ENCODE peak calls at places on chromosomes 13 and 19, in seven cellular contexts. One of them, this sample, is unnamed.

GRCh38 chr13:110319774-110320509 is 12.9 kb downstream of the COL4A2 start:
- DNase-seq in mesendoderm: peak; percentile 79
- DNase-seq in right atrium auricular region: peak; percentile 62
- DNase-seq in GM23338: no peak
- DNase-seq in cardiac muscle cell: no peak
- DNase-seq in uterus: no peak
- DNase-seq in gastrocnemius medialis: no peak
- DNase-seq in this sample: no peak

GRCh38 chr13:41905600-41906254 is 55.2 kb downstream of the VWA8 start:
- DNase-seq in mesendoderm: peak; percentile 60
- DNase-seq in right atrium auricular region: no peak
- DNase-seq in GM23338: peak; percentile 70
- DNase-seq in cardiac muscle cell: peak; percentile 18
- DNase-seq in uterus: no peak
- DNase-seq in gastrocnemius medialis: no peak
- DNase-seq in this sample: no peak

GRCh38 chr19:10544753-10545251 is 1.1 kb downstream of the ATG4D start:
- DNase-seq in mesendoderm: no peak
- DNase-seq in right atrium auricular region: no peak
- DNase-seq in GM23338: peak; percentile 29
- DNase-seq in cardiac muscle cell: no peak
- DNase-seq in uterus: no peak
- DNase-seq in gastrocnemius medialis: no peak
- DNase-seq in this sample: no peak

GRCh38 chr13:113562866-113563265 is 21.7 kb upstream of the TFDP1 start:
- DNase-seq in mesendoderm: no peak
- DNase-seq in right atrium auricular region: no peak
- DNase-seq in GM23338: no peak
- DNase-seq in cardiac muscle cell: no peak
- DNase-seq in uterus: no peak
- DNase-seq in gastrocnemius medialis: no peak
- DNase-seq in this sample: peak; percentile 26

GRCh38 chr19:44303976-44304568 is 753 bp downstream of the ZNF235 start:
- DNase-seq in mesendoderm: peak; percentile 32
- DNase-seq in right atrium auricular region: peak; percentile 58
- DNase-seq in GM23338: peak; percentile 17
- DNase-seq in cardiac muscle cell: peak; percentile 30
- DNase-seq in uterus: no peak
- DNase-seq in gastrocnemius medialis: no peak
- DNase-seq in this sample: no peak

GRCh38 chr19:1019980-1020867 is 699 bp downstream of the TMEM259 start:
- DNase-seq in mesendoderm: peak; percentile 64
- DNase-seq in right atrium auricular region: no peak
- DNase-seq in GM23338: peak; percentile 33
- DNase-seq in cardiac muscle cell: no peak
- DNase-seq in uterus: peak; percentile 56
- DNase-seq in gastrocnemius medialis: no peak
- DNase-seq in this sample: no peak

GRCh38 chr19:49085020-49085867 is at the start of gene SNRNP70:
- DNase-seq in mesendoderm: peak; percentile 100
- DNase-seq in right atrium auricular region: peak; percentile 99
- DNase-seq in GM23338: peak; percentile 100
- DNase-seq in cardiac muscle cell: peak; percentile 100
- DNase-seq in uterus: peak; percentile 99
- DNase-seq in gastrocnemius medialis: peak; percentile 99
- DNase-seq in this sample: peak; percentile 100

GRCh38 chr19:45428385-45429231 is 4.9 kb upstream of the ERCC1 start:
- DNase-seq in mesendoderm: peak; percentile 63
- DNase-seq in right atrium auricular region: no peak
- DNase-seq in GM23338: peak; percentile 84
- DNase-seq in cardiac muscle cell: peak; percentile 95
- DNase-seq in uterus: peak; percentile 70
- DNase-seq in gastrocnemius medialis: peak; percentile 34
- DNase-seq in this sample: no peak

GRCh38 chr19:418761-419632 is 10.1 kb upstream of the C2CD4C start:
- DNase-seq in mesendoderm: no peak
- DNase-seq in right atrium auricular region: no peak
- DNase-seq in GM23338: no peak
- DNase-seq in cardiac muscle cell: no peak
- DNase-seq in uterus: no peak
- DNase-seq in gastrocnemius medialis: no peak
- DNase-seq in this sample: no peak

GRCh38 chr19:32497386-32497785 is 83.6 kb upstream of the PDCD5 start:
- DNase-seq in mesendoderm: no peak
- DNase-seq in right atrium auricular region: no peak
- DNase-seq in GM23338: no peak
- DNase-seq in cardiac muscle cell: no peak
- DNase-seq in uterus: no peak
- DNase-seq in gastrocnemius medialis: no peak
- DNase-seq in this sample: peak; percentile 72

GRCh38 chr13:35936579-35936978 is 194.6 kb downstream of the DCLK1 start:
- DNase-seq in mesendoderm: no peak
- DNase-seq in right atrium auricular region: no peak
- DNase-seq in GM23338: no peak
- DNase-seq in cardiac muscle cell: no peak
- DNase-seq in uterus: no peak
- DNase-seq in gastrocnemius medialis: no peak
- DNase-seq in this sample: no peak

GRCh38 chr13:112900691-112901091 is 68.3 kb upstream of the MCF2L start:
- DNase-seq in mesendoderm: no peak
- DNase-seq in right atrium auricular region: no peak
- DNase-seq in GM23338: no peak
- DNase-seq in cardiac muscle cell: no peak
- DNase-seq in uterus: no peak
- DNase-seq in gastrocnemius medialis: no peak
- DNase-seq in this sample: no peak

GRCh38 chr19:30719991-30720329 is 347.8 kb downstream of the ZNF536 start:
- DNase-seq in mesendoderm: peak; percentile 78
- DNase-seq in right atrium auricular region: no peak
- DNase-seq in GM23338: peak; percentile 51
- DNase-seq in cardiac muscle cell: no peak
- DNase-seq in uterus: peak; percentile 31
- DNase-seq in gastrocnemius medialis: no peak
- DNase-seq in this sample: no peak
- H3K27ac ChIP-seq in mesendoderm: no peak overlapping the region
- H3K27ac ChIP-seq in right atrium auricular region: peak overlapping the region; percentile 77
- H3K27ac ChIP-seq in GM23338: no peak overlapping the region
- H3K27ac ChIP-seq in cardiac muscle cell: no peak overlapping the region
- H3K27ac ChIP-seq in uterus: peak overlapping the region; percentile 87
- H3K27ac ChIP-seq in gastrocnemius medialis: peak overlapping the region; percentile 53
- H3K27ac ChIP-seq in this sample: peak overlapping the region; percentile 79

GRCh38 chr19:4515732-4516131 is 2.6 kb downstream of the PLIN4 start:
- DNase-seq in mesendoderm: no peak
- DNase-seq in right atrium auricular region: no peak
- DNase-seq in GM23338: no peak
- DNase-seq in cardiac muscle cell: no peak
- DNase-seq in uterus: no peak
- DNase-seq in gastrocnemius medialis: no peak
- DNase-seq in this sample: no peak
- H3K27ac ChIP-seq in mesendoderm: no peak overlapping the region
- H3K27ac ChIP-seq in right atrium auricular region: peak overlapping the region; percentile 85
- H3K27ac ChIP-seq in GM23338: no peak overlapping the region
- H3K27ac ChIP-seq in cardiac muscle cell: no peak overlapping the region
- H3K27ac ChIP-seq in uterus: no peak overlapping the region
- H3K27ac ChIP-seq in gastrocnemius medialis: peak overlapping the region; percentile 99
- H3K27ac ChIP-seq in this sample: peak overlapping the region; percentile 93

GRCh38 chr19:6062274-6062673 is 48.0 kb downstream of the RFX2 start:
- DNase-seq in mesendoderm: no peak
- DNase-seq in right atrium auricular region: peak; percentile 88
- DNase-seq in GM23338: no peak
- DNase-seq in cardiac muscle cell: no peak
- DNase-seq in uterus: peak; percentile 41
- DNase-seq in gastrocnemius medialis: no peak
- DNase-seq in this sample: no peak

GRCh38 chr19:6061420-6062130 is 48.7 kb downstream of the RFX2 start:
- DNase-seq in mesendoderm: no peak
- DNase-seq in right atrium auricular region: peak; percentile 68
- DNase-seq in GM23338: no peak
- DNase-seq in cardiac muscle cell: no peak
- DNase-seq in uterus: peak; percentile 66
- DNase-seq in gastrocnemius medialis: no peak
- DNase-seq in this sample: peak; percentile 94

GRCh38 chr19:6059396-6059947 is 50.8 kb downstream of the RFX2 start:
- DNase-seq in mesendoderm: no peak
- DNase-seq in right atrium auricular region: peak; percentile 21
- DNase-seq in GM23338: no peak
- DNase-seq in cardiac muscle cell: no peak
- DNase-seq in uterus: peak; percentile 10
- DNase-seq in gastrocnemius medialis: no peak
- DNase-seq in this sample: no peak

GRCh38 chr19:6059996-6060599 is 50.2 kb downstream of the RFX2 start:
- DNase-seq in mesendoderm: no peak
- DNase-seq in right atrium auricular region: peak; percentile 57
- DNase-seq in GM23338: no peak
- DNase-seq in cardiac muscle cell: no peak
- DNase-seq in uterus: peak; percentile 15
- DNase-seq in gastrocnemius medialis: no peak
- DNase-seq in this sample: no peak

DNA sequence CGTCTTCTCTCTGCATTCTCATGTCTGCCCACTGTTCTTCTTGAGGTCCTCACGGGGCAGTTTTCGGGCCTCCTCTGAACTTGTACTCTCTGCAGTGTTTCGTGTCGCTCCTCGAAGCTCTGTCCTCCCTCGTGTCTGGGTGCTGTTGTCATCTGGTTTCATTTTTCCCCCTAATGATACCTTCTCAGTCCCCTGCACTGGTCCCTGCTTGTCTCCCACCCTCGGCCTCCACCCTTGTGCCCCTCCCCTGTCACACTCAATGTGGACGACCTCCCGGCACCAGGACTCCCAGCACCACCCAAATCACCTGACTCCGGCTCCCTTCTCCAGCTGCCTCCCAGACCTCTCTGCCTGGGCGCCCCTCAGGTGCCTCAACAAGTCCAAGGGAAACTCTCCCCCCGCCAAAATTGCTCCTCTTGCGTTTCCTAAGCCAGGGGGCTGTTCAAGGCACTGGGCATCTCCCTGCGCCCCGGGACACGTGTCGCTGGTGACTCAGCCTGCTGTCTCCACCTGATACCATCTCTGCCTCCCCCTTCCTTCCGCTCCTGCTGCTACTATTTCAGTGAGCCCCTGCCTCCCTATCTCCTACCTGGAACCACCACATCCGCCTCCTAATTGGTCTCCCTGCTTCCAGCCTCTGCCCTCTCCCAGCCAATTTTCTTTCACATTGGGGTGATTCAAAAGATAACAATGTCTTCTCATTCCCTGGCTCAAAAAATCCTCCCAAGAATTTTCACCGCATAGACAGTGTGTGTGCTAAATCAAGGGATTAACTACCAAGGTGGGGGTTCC is 49.5 kb downstream of the RFX2 start:
- DNase-seq in mesendoderm: peak; percentile 93
- DNase-seq in right atrium auricular region: peak; percentile 71
- DNase-seq in GM23338: no peak
- DNase-seq in cardiac muscle cell: no peak
- DNase-seq in uterus: peak; percentile 59
- DNase-seq in gastrocnemius medialis: no peak
- DNase-seq in this sample: peak; percentile 91
- H3K27ac ChIP-seq in mesendoderm: peak overlapping the region; percentile 14
- H3K27ac ChIP-seq in right atrium auricular region: peak overlapping the region; percentile 91
- H3K27ac ChIP-seq in GM23338: no peak overlapping the region
- H3K27ac ChIP-seq in cardiac muscle cell: no peak overlapping the region
- H3K27ac ChIP-seq in uterus: peak overlapping the region; percentile 87
- H3K27ac ChIP-seq in gastrocnemius medialis: peak overlapping the region; percentile 12
- H3K27ac ChIP-seq in this sample: peak overlapping the region; percentile 94

GRCh38 chr19:17874423-17875135 is 2.8 kb downstream of the SLC5A5 start:
- DNase-seq in mesendoderm: no peak
- DNase-seq in right atrium auricular region: no peak
- DNase-seq in GM23338: no peak
- DNase-seq in cardiac muscle cell: no peak
- DNase-seq in uterus: no peak
- DNase-seq in gastrocnemius medialis: no peak
- DNase-seq in this sample: no peak
- H3K27ac ChIP-seq in mesendoderm: no peak overlapping the region
- H3K27ac ChIP-seq in right atrium auricular region: no peak overlapping the region
- H3K27ac ChIP-seq in GM23338: no peak overlapping the region
- H3K27ac ChIP-seq in cardiac muscle cell: no peak overlapping the region
- H3K27ac ChIP-seq in uterus: no peak overlapping the region
- H3K27ac ChIP-seq in gastrocnemius medialis: no peak overlapping the region
- H3K27ac ChIP-seq in this sample: no peak overlapping the region

DNA sequence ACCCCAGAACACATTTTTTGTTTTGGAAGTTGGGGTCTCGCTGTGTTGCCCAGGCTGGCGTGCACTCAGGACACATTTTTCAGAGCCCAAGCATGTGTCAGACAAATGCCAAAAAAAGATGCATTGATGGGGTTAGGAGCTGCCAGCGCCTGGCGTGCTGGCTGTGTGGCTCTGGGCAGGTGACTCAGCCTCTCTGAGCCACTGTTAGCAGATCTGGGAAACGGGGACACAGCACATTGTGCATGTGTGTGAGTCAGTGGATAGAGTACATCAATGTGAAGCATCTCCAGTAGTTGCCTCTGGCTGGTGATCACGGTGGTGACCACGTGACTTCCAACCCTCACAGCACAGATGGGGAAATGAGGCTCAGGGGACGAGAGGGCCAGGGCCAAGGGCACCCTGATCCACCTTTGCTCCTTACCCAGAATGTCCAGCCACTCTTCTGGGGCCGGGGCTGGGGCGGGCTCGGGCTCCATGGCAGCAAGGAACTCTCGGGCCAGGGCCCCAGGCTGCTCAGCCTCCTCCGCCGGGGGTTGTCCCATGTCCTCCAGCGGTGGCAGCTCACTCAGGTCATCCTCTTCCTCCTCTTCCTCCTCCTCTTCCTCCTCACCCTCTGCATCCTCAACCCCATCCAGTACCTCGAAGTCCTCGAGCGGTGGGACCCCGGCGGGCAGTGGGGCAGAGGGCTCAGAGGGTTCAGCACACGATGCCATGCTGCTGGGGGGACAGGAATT is 1.9 kb downstream of the FKBP8 start:
- DNase-seq in mesendoderm: no peak
- DNase-seq in right atrium auricular region: no peak
- DNase-seq in GM23338: no peak
- DNase-seq in cardiac muscle cell: no peak
- DNase-seq in uterus: no peak
- DNase-seq in gastrocnemius medialis: no peak
- DNase-seq in this sample: no peak
- H3K27ac ChIP-seq in mesendoderm: no peak overlapping the region
- H3K27ac ChIP-seq in right atrium auricular region: no peak overlapping the region
- H3K27ac ChIP-seq in GM23338: no peak overlapping the region
- H3K27ac ChIP-seq in cardiac muscle cell: no peak overlapping the region
- H3K27ac ChIP-seq in uterus: no peak overlapping the region
- H3K27ac ChIP-seq in gastrocnemius medialis: peak overlapping the region; percentile 93
- H3K27ac ChIP-seq in this sample: no peak overlapping the region

DNA sequence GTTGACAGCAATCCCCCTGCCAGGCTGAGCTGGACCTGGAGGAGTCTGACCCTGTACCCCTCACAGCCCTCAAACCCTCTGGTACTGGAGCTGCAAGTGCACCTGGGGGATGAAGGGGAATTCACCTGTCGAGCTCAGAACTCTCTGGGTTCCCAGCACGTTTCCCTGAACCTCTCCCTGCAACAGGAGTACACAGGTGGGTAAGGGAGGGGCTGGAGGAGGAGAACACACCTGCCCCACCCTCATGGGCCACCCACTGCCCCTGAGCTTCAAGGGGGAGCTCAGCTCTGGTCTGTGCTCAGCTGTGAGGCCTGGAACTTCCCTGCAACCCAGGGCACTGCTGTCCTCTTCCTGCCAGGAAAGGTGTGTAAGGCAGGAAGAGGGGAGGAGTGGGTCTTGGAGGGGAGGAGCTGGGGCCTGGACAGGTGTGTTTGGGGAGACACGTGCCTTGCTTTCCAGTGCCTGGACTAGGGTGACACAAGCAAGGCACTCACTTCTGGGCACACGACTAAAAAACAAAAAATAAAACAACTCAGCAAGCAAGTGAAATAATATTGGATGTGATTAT is 3.9 kb downstream of the SIGLEC7 start:
- DNase-seq in mesendoderm: no peak
- DNase-seq in right atrium auricular region: no peak
- DNase-seq in GM23338: no peak
- DNase-seq in cardiac muscle cell: no peak
- DNase-seq in uterus: no peak
- DNase-seq in gastrocnemius medialis: no peak
- DNase-seq in this sample: no peak
- H3K27ac ChIP-seq in mesendoderm: no peak overlapping the region
- H3K27ac ChIP-seq in right atrium auricular region: no peak overlapping the region
- H3K27ac ChIP-seq in GM23338: no peak overlapping the region
- H3K27ac ChIP-seq in cardiac muscle cell: no peak overlapping the region
- H3K27ac ChIP-seq in uterus: no peak overlapping the region
- H3K27ac ChIP-seq in gastrocnemius medialis: no peak overlapping the region
- H3K27ac ChIP-seq in this sample: no peak overlapping the region

This sample was measured in esophagus muscularis mucosa.